ENCODE peak calls at places on chromosomes 11 and 22, in nine cellular contexts. P is head of caudate nucleus; A is stimulated activated naive CD4-positive, alpha-beta T cell treated with Interleukin-2 at 50 U/mL for 16 hours; F is activated CD8-positive, alpha-beta memory T cell treated with anti-CD3 and anti-CD28 coated beads for 1 hour; B is substantia nigra; Y is A549; C is HEK293T; H is HFF-Myc; T is endothelial cell. I is an unnamed sample.

GRCh38 chr22:50199836-50200332 is 927 bp upstream of the SELENOO start:
- DNase-seq in H (no peak), Y (no peak), A (no peak), P (no peak), T (no peak), B (no peak), C (no peak), F (no peak), I (no peak)

GRCh38 chr22:30694638-30695350 is at the start of gene OSBP2:
- DNase-seq in C (peak; percentile 77), A (no peak), B (peak; percentile 37), F (peak; percentile 4), Y (peak; percentile 9), P (peak; percentile 80), H (no peak), T (peak; percentile 43), I (peak; percentile 20)

GRCh38 chr11:34387653-34388052 is 29.8 kb upstream of the ABTB2 start:
- DNase-seq in C (no peak), P (no peak), H (no peak), B (no peak), T (no peak), F (no peak), Y (no peak), A (no peak), I (no peak)

GRCh38 chr11:124759268-124760204 is 2.6 kb downstream of the ESAM start:
- DNase-seq in C (no peak), F (no peak), H (no peak), B (no peak), Y (no peak), T (peak; percentile 95), P (no peak), A (no peak), I (no peak)

GRCh38 chr22:41799486-41800347 is 762 bp upstream of the CCDC134 start:
- DNase-seq in Y (no peak), A (peak; percentile 23), T (peak; percentile 9), H (no peak), C (peak; percentile 36), P (peak; percentile 55), B (peak; percentile 43), F (no peak), I (peak; percentile 25)

GRCh38 chr11:1458340-1459218 is 28.0 kb downstream of the MOB2 start:
- DNase-seq in B (no peak), T (peak; percentile 45), F (no peak), Y (peak; percentile 55), H (no peak), C (peak; percentile 25), P (peak; percentile 55), A (no peak), I (peak; percentile 56)

GRCh38 chr22:22663861-22664800 is 19.7 kb downstream of the GGTLC2 start:
- DNase-seq in F (no peak), C (no peak), Y (no peak), A (no peak), T (no peak), H (no peak), P (no peak), B (no peak), I (no peak)

GRCh38 chr11:66850588-66851250 is 6.1 kb upstream of the LRFN4 start:
- DNase-seq in C (no peak), P (no peak), H (no peak), Y (no peak), A (no peak), T (no peak), B (no peak), F (no peak), I (no peak)

GRCh38 chr22:46454910-46455269 is 82.5 kb downstream of the CELSR1 start:
- DNase-seq in P (no peak), B (no peak), Y (peak; percentile 41), A (no peak), C (no peak), T (no peak), H (no peak), F (no peak), I (no peak)

GRCh38 chr11:2380807-2381350 is 3.8 kb downstream of the CD81 start:
- DNase-seq in C (no peak), F (no peak), B (no peak), A (no peak), P (peak; percentile 77), Y (no peak), T (no peak), H (no peak), I (no peak)

GRCh38 chr22:46337870-46338269 is 2.4 kb downstream of the TRMU start:
- DNase-seq in H (no peak), F (no peak), A (no peak), C (no peak), B (no peak), Y (no peak), T (no peak), P (no peak), I (no peak)

GRCh38 chr11:124863137-124863825 is 2.0 kb upstream of the ROBO3 start:
- DNase-seq in F (no peak), P (peak; percentile 57), T (no peak), C (no peak), H (no peak), Y (no peak), B (no peak), A (no peak), I (no peak)

GRCh38 chr22:18909556-18909955 is 3.4 kb downstream of the DGCR6 start:
- DNase-seq in P (no peak), B (no peak), H (no peak), F (no peak), A (no peak), Y (no peak), C (no peak), T (no peak), I (no peak)

GRCh38 chr11:45347343-45347742 is 61.2 kb upstream of the SYT13 start:
- DNase-seq in A (no peak), T (no peak), F (no peak), H (no peak), Y (no peak), C (no peak), B (no peak), P (no peak), I (no peak)

GRCh38 chr11:15757299-15757698 is 599.0 kb downstream of the SOX6 start:
- DNase-seq in B (no peak), H (no peak), Y (no peak), T (no peak), P (no peak), F (no peak), C (no peak), A (no peak), I (no peak)

GRCh38 chr22:17606472-17606871 is 22.1 kb downstream of the ATP6V1E1 start:
- DNase-seq in Y (no peak), H (no peak), F (no peak), C (no peak), A (no peak), P (no peak), B (no peak), T (no peak), I (peak; percentile 22)